ENCODE peak calls at places on chromosomes 11 and 22, in four cellular contexts. T is GM12891, G is HepG2, W is K562. R is an unnamed sample.
A peak's percentile ranks its signal among the peaks of the same experiment; 100 is the strongest.

GRCh38 chr22:44595841-44596341 is 97.9 kb upstream of the RTL6 start:
- DNase-seq in T (no peak), W (no peak), G (no peak), R (no peak)

GRCh38 chr11:116093481-116093880 is 589.3 kb upstream of the CADM1 start:
- DNase-seq in G (no peak), T (no peak), W (no peak), R (no peak)

GRCh38 chr11:65059959-65060824 is 1.8 kb upstream of the NAALADL1 start:
- DNase-seq in G (no peak), W (peak; percentile 52), T (no peak), R (no peak)

GRCh38 chr11:86999859-87000753 is 37.6 kb upstream of the TMEM135 start:
- DNase-seq in T (no peak), G (peak; percentile 99), W (peak; percentile 68), R (no peak)

GRCh38 chr11:2387266-2387982 is 10.3 kb downstream of the CD81 start:
- DNase-seq in T (no peak), W (no peak), G (no peak), R (no peak)

GRCh38 chr22:21948824-21949568 is 3.7 kb downstream of the PPM1F start:
- DNase-seq in G (no peak), W (no peak), T (no peak), R (no peak)

GRCh38 chr22:43313497-43314474 is 29.4 kb downstream of the SCUBE1 start:
- DNase-seq in T (no peak), W (no peak), G (no peak), R (no peak)

GRCh38 chr11:88414981-88415391 is 77.5 kb upstream of the CTSC start:
- DNase-seq in W (no peak), T (no peak), G (no peak), R (no peak)

GRCh38 chr11:57364851-57365660 is 15.9 kb downstream of the PRG3 start:
- DNase-seq in T (no peak), W (no peak), G (no peak), R (no peak)

GRCh38 chr11:46390331-46391171 is 1.0 kb downstream of the CHRM4 start:
- DNase-seq in G (no peak), W (no peak), T (no peak), R (no peak)

GRCh38 chr11:125343732-125344131 is 152.3 kb downstream of the FEZ1 start:
- DNase-seq in W (no peak), T (no peak), G (no peak), R (no peak)

GRCh38 chr11:105611414-105611813 is 1.5 kb downstream of the GRIA4 start:
- DNase-seq in W (no peak), G (no peak), T (no peak), R (no peak)

GRCh38 chr11:92322225-92322624 is 97.6 kb downstream of the FAT3 start:
- DNase-seq in W (no peak), T (no peak), G (no peak), R (no peak)

GRCh38 chr22:34111210-34111824 is 191.0 kb upstream of the LARGE1 start:
- DNase-seq in T (peak; percentile 34), G (peak; percentile 22), W (peak; percentile 18), R (no peak)

DNA sequence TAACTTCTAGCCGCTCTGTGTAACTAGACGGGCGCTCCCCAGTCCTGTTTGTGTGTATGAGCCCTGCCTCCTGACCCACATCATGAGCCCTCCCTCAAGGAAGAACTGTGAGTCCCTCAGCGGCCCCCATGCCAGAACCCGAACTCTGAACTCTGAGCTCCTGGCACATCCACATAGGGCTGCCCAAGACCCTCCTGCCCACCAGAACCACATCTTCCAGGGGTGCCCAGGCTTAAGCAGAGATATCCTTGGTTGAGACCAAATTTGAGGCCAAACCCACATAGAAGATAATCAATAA is 3.0 kb downstream of the TRIM29 start:
- DNase-seq in W (no peak), G (no peak), T (no peak), R (no peak)
- TF ChIP-seq TAF1 in W (no peak), G (no peak), T (no peak), R (no peak)

GRCh38 chr11:16125796-16126195 is 230.6 kb downstream of the SOX6 start:
- DNase-seq in W (no peak), T (no peak), G (no peak), R (no peak)

GRCh38 chr11:16124390-16124789 is 232.0 kb downstream of the SOX6 start:
- DNase-seq in W (no peak), T (no peak), G (no peak), R (no peak)

DNA sequence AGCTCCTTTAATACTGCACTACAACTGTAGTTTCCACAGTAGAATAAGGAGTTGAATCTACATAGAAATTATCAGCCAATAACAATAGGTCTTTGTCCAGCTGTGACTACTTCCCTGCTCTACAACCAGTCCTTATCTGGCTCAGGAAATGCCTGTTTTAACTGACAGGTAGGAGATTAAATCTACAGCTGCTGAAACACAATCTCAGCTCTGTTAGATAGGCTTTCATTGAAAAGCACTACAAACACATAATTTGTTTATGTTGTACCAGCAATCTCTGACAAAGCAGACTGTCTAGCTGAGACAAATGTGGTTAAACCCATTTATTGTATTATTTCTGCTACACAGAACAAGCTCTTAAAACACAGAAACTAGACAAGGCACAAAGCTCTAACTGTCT is 230.0 kb downstream of the SOX6 start:
- DNase-seq in G (peak; percentile 82), W (no peak), T (no peak), R (no peak)
- TF ChIP-seq POLR2A in G (no peak), W (no peak), T (no peak), R (no peak)

GRCh38 chr11:120834686-120835225 is 189.1 kb upstream of the TBCEL start:
- DNase-seq in W (no peak), G (no peak), T (no peak), R (no peak)
- TF ChIP-seq TAF1 in W (no peak), G (no peak), T (no peak), R (no peak)

DNA sequence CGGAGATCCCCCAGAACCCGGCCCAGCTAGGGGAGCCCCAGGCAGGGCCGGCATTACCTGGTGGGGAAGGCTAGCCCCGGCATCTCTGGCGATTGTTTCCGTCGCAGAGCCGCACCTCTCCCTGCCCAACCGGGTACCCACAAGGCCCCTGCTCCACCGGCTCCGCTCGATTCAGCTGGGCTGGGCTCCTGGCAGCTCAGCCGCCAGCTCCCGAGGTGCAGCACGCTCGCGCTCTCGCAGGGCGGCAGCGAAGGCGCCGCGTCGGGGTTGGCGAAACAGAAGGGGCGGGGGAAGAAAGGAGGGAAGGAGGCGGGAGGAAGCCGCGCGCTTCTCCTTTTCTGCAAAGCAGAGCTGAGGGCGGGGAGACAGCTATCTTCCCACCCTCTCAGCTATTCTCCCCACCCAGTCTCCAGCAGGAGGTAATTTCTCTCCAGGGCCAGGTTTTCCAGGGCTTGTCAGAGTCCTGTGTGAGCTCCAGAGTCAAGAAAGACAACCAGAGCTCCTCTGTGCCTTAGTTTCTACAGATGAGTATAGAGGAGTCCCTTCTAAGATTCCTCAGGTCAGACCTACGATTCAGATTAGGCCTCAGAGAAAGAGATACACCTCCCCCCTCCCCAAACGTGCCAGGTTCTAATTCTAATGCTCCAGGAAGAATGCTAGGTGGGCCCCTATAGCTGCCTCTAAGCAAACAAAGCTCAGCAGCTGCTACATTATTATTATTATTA is 62.0 kb downstream of the PAK1 start:
- DNase-seq in G (no peak), T (peak; percentile 54), W (peak; percentile 58), R (peak; percentile 59)
- TF ChIP-seq POLR2A in G (no peak), T (peak; percentile 37), W (no peak), R (peak; percentile 73)

GRCh38 chr11:130907229-130907628 is 9.1 kb downstream of the SNX19 start:
- DNase-seq in T (no peak), G (no peak), W (no peak), R (no peak)

GRCh38 chr11:130911306-130911705 is 5.0 kb downstream of the SNX19 start:
- DNase-seq in W (no peak), T (no peak), G (no peak), R (no peak)

GRCh38 chr11:130908061-130908460 is 8.2 kb downstream of the SNX19 start:
- DNase-seq in W (no peak), T (no peak), G (no peak), R (no peak)

GRCh38 chr11:130909650-130910049 is 6.6 kb downstream of the SNX19 start:
- DNase-seq in G (no peak), T (no peak), W (no peak), R (no peak)

GRCh38 chr11:130908770-130909625 is 7.3 kb downstream of the SNX19 start:
- DNase-seq in G (no peak), T (no peak), W (no peak), R (no peak)
- TF ChIP-seq TAF1 in G (no peak), T (no peak), W (no peak), R (no peak)

DNA sequence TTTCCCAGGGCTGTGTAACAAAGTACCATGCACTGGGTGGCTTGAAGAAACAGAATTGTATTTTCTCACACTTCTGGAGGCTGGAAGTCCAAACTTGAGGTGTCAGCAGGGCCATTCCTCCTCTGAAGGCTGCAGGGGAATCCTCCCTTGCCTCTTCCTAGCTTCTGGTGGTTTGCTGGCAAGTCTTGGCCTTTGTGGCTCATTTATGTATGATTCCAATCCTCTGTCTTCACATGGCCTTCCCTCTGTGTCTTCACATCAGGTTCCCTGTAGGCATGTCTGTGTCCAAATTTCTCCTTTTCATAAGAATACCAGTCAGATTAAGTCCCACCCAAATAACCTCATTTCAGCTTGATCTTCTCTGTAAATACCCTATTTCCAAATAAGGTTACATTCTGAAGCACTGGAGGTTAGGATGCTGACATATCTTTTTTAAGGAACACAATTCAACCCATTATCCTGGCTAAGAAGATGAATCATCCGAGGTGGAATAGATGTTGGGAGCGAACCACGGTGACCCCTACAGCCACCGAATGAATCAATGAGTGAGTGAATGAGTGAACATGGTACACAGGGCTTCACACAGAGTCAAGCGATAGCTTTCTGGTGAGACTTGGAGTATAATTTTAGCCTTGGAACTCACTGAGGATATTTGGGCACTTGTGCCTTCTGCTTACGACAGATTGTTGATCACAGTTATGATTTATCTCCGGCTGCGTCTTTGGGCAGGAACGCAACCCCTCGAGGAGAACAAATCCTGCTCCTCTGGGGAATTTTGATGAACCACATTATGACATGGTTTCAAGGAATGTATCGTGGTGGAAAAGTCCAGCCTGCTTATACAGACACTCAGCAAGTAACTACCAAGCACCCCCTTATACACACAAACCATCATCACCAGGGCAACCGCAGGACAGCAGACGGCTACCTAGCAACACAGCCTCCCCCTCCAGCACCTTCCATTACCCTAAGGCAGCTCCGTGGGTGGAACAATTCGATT is 34.3 kb upstream of the MICAL2 start:
- DNase-seq in T (no peak), W (no peak), G (no peak), R (no peak)
- TF ChIP-seq POLR2A in T (no peak), W (no peak), G (no peak), R (no peak)

DNA sequence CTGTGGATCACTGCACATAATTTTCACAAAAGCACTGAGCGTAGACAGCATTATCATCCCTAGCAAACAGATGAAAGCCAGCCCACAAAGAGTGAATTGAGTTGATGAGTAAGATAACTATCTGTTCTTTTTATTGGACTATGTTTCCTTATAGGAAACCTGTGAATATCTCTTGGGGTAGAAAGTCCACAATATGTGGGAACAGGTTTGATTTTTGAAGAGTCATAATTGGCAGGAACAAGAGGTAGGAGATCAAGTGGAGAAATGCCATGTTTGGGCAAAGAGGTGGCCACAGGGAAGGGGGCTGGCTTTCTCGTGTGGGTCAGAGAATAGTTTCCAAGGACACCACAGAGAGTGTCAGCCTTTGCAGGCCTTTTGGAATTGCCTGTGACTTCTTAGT is 23.9 kb downstream of the OR51E2 start:
- DNase-seq in G (no peak), T (no peak), W (no peak), R (no peak)
- TF ChIP-seq TAF1 in G (no peak), T (no peak), W (no peak), R (no peak)

R was measured in GM12892.